ENCODE peak calls at places on chromosomes 1 and 21, in five cellular contexts. J is CD8-positive, alpha-beta T cell; P is GM13977; Z is HFF-Myc; E is endothelial cell. T is an unnamed sample.

GRCh38 chr1:156583821-156584622 is 4.5 kb downstream of the TTC24 start:
- DNase-seq in J (peak), P (peak), Z (peak), E (peak), T (peak)

GRCh38 chr1:180254496-180254819 is 24.4 kb downstream of the LHX4 start:
- DNase-seq in J (no peak), P (no peak), Z (no peak), E (no peak), T (no peak)

GRCh38 chr21:42988234-42988965 is 14.0 kb downstream of the PKNOX1 start:
- DNase-seq in J (no peak), P (no peak), Z (peak), E (no peak), T (no peak)

GRCh38 chr1:40711465-40712404 is 20.2 kb downstream of the NFYC start:
- DNase-seq in J (no peak), P (no peak), Z (no peak), E (no peak), T (no peak)

GRCh38 chr1:8197493-8198282 is 120.2 kb upstream of the SLC45A1 start:
- DNase-seq in J (no peak), P (no peak), Z (peak), E (no peak), T (no peak)

GRCh38 chr1:65063025-65063424 is 85.0 kb upstream of the AK4 start:
- DNase-seq in J (no peak), P (no peak), Z (no peak), E (no peak), T (peak)

GRCh38 chr1:210373878-210374599 is 45.3 kb downstream of the HHAT start:
- DNase-seq in J (peak), P (peak), Z (peak), E (peak), T (peak)

GRCh38 chr1:4146101-4146500 is 246.0 kb upstream of the C1orf174 start:
- DNase-seq in J (no peak), P (no peak), Z (no peak), E (no peak), T (no peak)

GRCh38 chr1:27027575-27028250 is 15.1 kb upstream of the TENT5B start:
- DNase-seq in J (no peak), P (no peak), Z (no peak), E (no peak), T (no peak)

GRCh38 chr1:183043872-183044859 is 20.9 kb downstream of the LAMC1 start:
- DNase-seq in J (no peak), P (no peak), Z (no peak), E (no peak), T (no peak)

GRCh38 chr1:8332806-8333205 is 14.9 kb downstream of the SLC45A1 start:
- DNase-seq in J (no peak), P (no peak), Z (no peak), E (no peak), T (no peak)

GRCh38 chr1:6675936-6676335 is 25.7 kb downstream of the DNAJC11 start:
- DNase-seq in J (no peak), P (no peak), Z (no peak), E (no peak), T (no peak)

GRCh38 chr1:245874942-245875580 is 632.0 kb downstream of the SMYD3 start:
- DNase-seq in J (no peak), P (no peak), Z (peak), E (no peak), T (no peak)

GRCh38 chr1:183735069-183735860 is 69.7 kb upstream of the RGL1 start:
- DNase-seq in J (no peak), P (no peak), Z (no peak), E (no peak), T (no peak)

GRCh38 chr1:153133267-153133666 is 17.4 kb downstream of the SPRR2G start:
- DNase-seq in J (no peak), P (no peak), Z (no peak), E (no peak), T (no peak)

GRCh38 chr1:71621785-71622184 is 541.0 kb upstream of the ZRANB2 start:
- DNase-seq in J (no peak), P (no peak), Z (no peak), E (no peak), T (no peak)

GRCh38 chr1:215567491-215568286 is 585 bp downstream of the KCTD3 start:
- DNase-seq in J (no peak), P (peak), Z (peak), E (peak), T (peak)

GRCh38 chr1:164914208-164914607 is 355.2 kb downstream of the PBX1 start:
- DNase-seq in J (no peak), P (no peak), Z (peak), E (no peak), T (no peak)
- TF ChIP-seq CTCF in J (no peak), P (no peak), Z (peak), E (no peak), T (no peak)

GRCh38 chr1:1000357-1001056 is 610 bp upstream of the HES4 start:
- DNase-seq in J (peak), P (peak), Z (no peak), E (peak), T (peak)
- TF ChIP-seq CTCF in J (no peak), P (no peak), Z (no peak), E (no peak), T (no peak)

GRCh38 chr1:43947061-43947889 is 525 bp downstream of the IPO13 start:
- DNase-seq in J (no peak), P (peak), Z (no peak), E (no peak), T (no peak)
- TF ChIP-seq CTCF in J (no peak), P (no peak), Z (no peak), E (no peak), T (no peak)

GRCh38 chr1:15062479-15063099 is 91.0 kb upstream of the TMEM51 start:
- DNase-seq in J (no peak), P (no peak), Z (no peak), E (peak), T (no peak)
- TF ChIP-seq CTCF in J (peak), P (peak), Z (peak), E (peak), T (no peak)

GRCh38 chr1:9378801-9379200 is 86.1 kb downstream of the SPSB1 start:
- DNase-seq in J (no peak), P (no peak), Z (no peak), E (no peak), T (no peak)

GRCh38 chr1:9376430-9376829 is 83.7 kb downstream of the SPSB1 start:
- DNase-seq in J (no peak), P (no peak), Z (no peak), E (no peak), T (no peak)

GRCh38 chr1:9375912-9376311 is 83.2 kb downstream of the SPSB1 start:
- DNase-seq in J (no peak), P (no peak), Z (no peak), E (no peak), T (no peak)

GRCh38 chr1:9374748-9375345 is 82.2 kb downstream of the SPSB1 start:
- DNase-seq in J (no peak), P (no peak), Z (no peak), E (no peak), T (no peak)

DNA sequence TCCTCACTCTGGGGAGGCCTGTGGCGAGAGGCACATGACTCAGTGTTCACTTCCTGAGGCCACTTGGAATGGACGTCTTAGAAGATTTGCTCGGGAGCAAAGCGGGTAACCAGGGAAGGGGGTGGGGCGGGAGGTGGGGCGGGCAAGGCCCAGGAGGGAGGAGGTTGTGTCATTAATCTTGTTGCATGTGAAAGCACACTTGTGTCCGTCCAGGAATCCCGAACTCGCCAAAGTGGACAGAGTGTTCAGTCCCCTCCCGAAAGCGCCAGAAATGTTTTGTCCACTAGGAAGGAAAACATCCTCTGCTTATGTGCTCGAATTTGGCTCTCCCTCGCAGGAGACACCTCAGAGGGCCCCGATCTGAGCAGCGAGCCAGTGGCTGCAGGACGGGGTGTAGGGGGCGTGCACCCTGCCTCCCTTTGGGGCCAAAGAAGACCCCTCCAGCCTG is 84.2 kb downstream of the SPSB1 start:
- DNase-seq in J (no peak), P (no peak), Z (no peak), E (no peak), T (no peak)
- TF ChIP-seq CTCF in J (no peak), P (no peak), Z (no peak), E (no peak), T (no peak)

GRCh38 chr21:31682625-31683024 is 23.1 kb downstream of the SOD1 start:
- DNase-seq in J (no peak), P (no peak), Z (no peak), E (no peak), T (no peak)

GRCh38 chr21:31686272-31686913 is 26.9 kb downstream of the SOD1 start:
- DNase-seq in J (no peak), P (no peak), Z (no peak), E (no peak), T (no peak)

GRCh38 chr21:31687108-31687507 is 27.6 kb downstream of the SOD1 start:
- DNase-seq in J (no peak), P (no peak), Z (no peak), E (no peak), T (no peak)

GRCh38 chr21:31684918-31685317 is 25.4 kb downstream of the SOD1 start:
- DNase-seq in J (no peak), P (no peak), Z (no peak), E (no peak), T (no peak)

GRCh38 chr21:31683029-31683428 is 23.5 kb downstream of the SOD1 start:
- DNase-seq in J (no peak), P (no peak), Z (no peak), E (no peak), T (no peak)
- TF ChIP-seq CTCF in J (no peak), P (no peak), Z (no peak), E (no peak), T (no peak)

DNA sequence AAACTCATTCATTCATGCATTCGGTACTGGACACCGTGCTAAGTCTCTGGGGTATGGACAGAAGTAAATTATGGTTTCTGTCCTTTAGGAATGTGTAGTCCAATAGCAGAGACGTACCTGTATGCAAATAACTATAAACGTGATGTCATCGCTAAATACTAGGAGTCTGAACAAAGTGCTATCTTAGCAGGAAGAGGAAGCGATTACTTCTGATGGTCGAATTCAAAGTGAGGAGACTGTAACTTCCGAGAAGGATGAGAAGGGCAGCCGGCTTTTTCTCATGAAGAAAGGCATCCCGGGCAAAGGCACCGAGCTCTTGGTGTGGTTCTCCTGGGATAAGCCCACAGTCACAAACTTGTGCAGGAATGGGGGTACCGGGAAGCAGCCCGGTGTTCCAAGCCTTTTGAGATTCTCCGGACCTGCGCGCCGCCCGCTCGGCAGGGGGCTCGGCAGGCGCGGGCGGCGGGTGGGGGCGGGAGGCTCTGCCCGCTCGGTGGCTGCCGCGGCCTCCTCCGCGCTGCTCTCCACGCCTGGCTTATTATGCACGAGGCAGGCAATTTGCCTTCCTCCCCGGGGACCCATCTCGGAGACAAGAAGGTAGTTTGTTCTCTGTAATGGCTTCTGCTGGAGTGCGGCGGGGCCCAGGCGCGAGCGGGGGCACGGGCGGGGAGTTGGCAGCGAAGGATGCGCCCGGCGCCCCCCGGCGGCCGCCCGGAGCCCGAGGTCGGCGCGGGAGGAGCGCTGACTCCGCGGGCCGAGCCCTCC is 67.5 kb upstream of the CD1D start:
- DNase-seq in J (peak), P (peak), Z (no peak), E (peak), T (peak)
- TF ChIP-seq CTCF in J (no peak), P (peak), Z (peak), E (peak), T (no peak)

GRCh38 chr1:206606867-206607266 is 5.4 kb downstream of the EIF2D start:
- DNase-seq in J (no peak), P (no peak), Z (peak), E (no peak), T (no peak)
- TF ChIP-seq CTCF in J (peak), P (peak), Z (peak), E (peak), T (no peak)

GRCh38 chr1:228378453-228379164 is 28.0 kb downstream of the TRIM11 start:
- DNase-seq in J (peak), P (peak), Z (no peak), E (peak), T (no peak)
- TF ChIP-seq CTCF in J (peak), P (peak), Z (peak), E (peak), T (no peak)

GRCh38 chr1:178094752-178095645 is 1.1 kb downstream of the RASAL2 start:
- DNase-seq in J (no peak), P (peak), Z (no peak), E (no peak), T (no peak)

GRCh38 chr1:178091986-178092745 is 1.7 kb upstream of the RASAL2 start:
- DNase-seq in J (no peak), P (no peak), Z (no peak), E (no peak), T (no peak)

GRCh38 chr1:178096421-178096820 is 2.5 kb downstream of the RASAL2 start:
- DNase-seq in J (no peak), P (no peak), Z (no peak), E (no peak), T (no peak)

GRCh38 chr1:178093958-178094751 is at the start of gene RASAL2:
- DNase-seq in J (no peak), P (peak), Z (no peak), E (peak), T (peak)

GRCh38 chr1:178093150-178093957 is 550 bp upstream of the RASAL2 start:
- DNase-seq in J (no peak), P (peak), Z (peak), E (peak), T (peak)
- TF ChIP-seq CTCF in J (no peak), P (no peak), Z (no peak), E (no peak), T (no peak)